ENCODE peak calls at places on chromosomes 13 and 19, in four cellular contexts. T is lower leg skin, F is upper lobe of left lung, B is IMR-90. C is an unnamed sample.

GRCh38 chr13:93709511-93710244 is 483.1 kb downstream of the GPC6 start:
- DNase-seq in T (no peak), F (no peak), B (no peak), C (no peak)

GRCh38 chr13:47112205-47112896 is 215.5 kb upstream of the HTR2A start:
- DNase-seq in T (no peak), F (no peak), B (no peak), C (no peak)

GRCh38 chr13:26051231-26052135 is at the start of gene SHISA2:
- DNase-seq in T (no peak), F (peak), B (peak), C (no peak)

GRCh38 chr19:40623403-40624239 is 22.5 kb downstream of the LTBP4 start:
- DNase-seq in T (no peak), F (peak), B (peak), C (no peak)

GRCh38 chr19:1748115-1748702 is 5.1 kb upstream of the ONECUT3 start:
- DNase-seq in T (no peak), F (peak), B (no peak), C (no peak)

GRCh38 chr13:108980237-108980636 is 350.8 kb downstream of the MYO16 start:
- DNase-seq in T (no peak), F (no peak), B (no peak), C (no peak)

GRCh38 chr13:27182844-27183497 is 11.4 kb upstream of the USP12 start:
- DNase-seq in T (no peak), F (no peak), B (peak), C (peak)

GRCh38 chr19:1177322-1178114 is 3.5 kb upstream of the SBNO2 start:
- DNase-seq in T (peak), F (peak), B (peak), C (no peak)

GRCh38 chr13:73225983-73226382 is 167.2 kb downstream of the KLF5 start:
- DNase-seq in T (no peak), F (no peak), B (no peak), C (no peak)

GRCh38 chr13:71118779-71119364 is 748.1 kb downstream of the DACH1 start:
- DNase-seq in T (no peak), F (no peak), B (no peak), C (no peak)

GRCh38 chr13:86986448-86986847 is 684.7 kb upstream of the SLITRK5 start:
- DNase-seq in T (no peak), F (no peak), B (peak), C (no peak)

GRCh38 chr19:38650911-38651584 is 3.6 kb downstream of the ACTN4 start:
- DNase-seq in T (no peak), F (no peak), B (peak), C (no peak)

GRCh38 chr13:71828117-71828516 is 38.9 kb downstream of the DACH1 start:
- DNase-seq in T (no peak), F (no peak), B (no peak), C (no peak)

GRCh38 chr19:39169143-39169810 is 27.5 kb upstream of the NCCRP1 start:
- DNase-seq in T (no peak), F (peak), B (no peak), C (no peak)

GRCh38 chr19:37983153-37983552 is 76.1 kb downstream of the SIPA1L3 start:
- DNase-seq in T (no peak), F (no peak), B (peak), C (no peak)

GRCh38 chr19:41426952-41427646 is at the start of gene B3GNT8:
- DNase-seq in T (peak), F (peak), B (peak), C (peak)

GRCh38 chr19:45769821-45770191 is 754 bp upstream of the SIX5 start:
- DNase-seq in T (peak), F (peak), B (peak), C (peak)

GRCh38 chr13:110856941-110857835 is 57.7 kb downstream of the ANKRD10 start:
- DNase-seq in T (no peak), F (no peak), B (no peak), C (no peak)

GRCh38 chr13:73677041-73677589 is 457.1 kb downstream of the KLF12 start:
- DNase-seq in T (no peak), F (no peak), B (peak), C (no peak)

GRCh38 chr19:2150794-2151338 is 500 bp downstream of the AP3D1 start:
- DNase-seq in T (no peak), F (no peak), B (no peak), C (no peak)

GRCh38 chr19:4866595-4867424 is 657 bp downstream of the PLIN3 start:
- DNase-seq in T (peak), F (peak), B (peak), C (peak)

GRCh38 chr13:91187522-91187921 is 160.0 kb upstream of the MIR17HG start:
- DNase-seq in T (no peak), F (no peak), B (no peak), C (no peak)

GRCh38 chr19:55962186-55962585 is 14.6 kb downstream of the NLRP8 start:
- DNase-seq in T (no peak), F (no peak), B (no peak), C (no peak)

GRCh38 chr19:7658219-7658686 is 10.6 kb upstream of the RETN start:
- DNase-seq in T (no peak), F (no peak), B (no peak), C (no peak)

GRCh38 chr13:75550159-75550567 is 572 bp downstream of the UCHL3 start:
- DNase-seq in T (no peak), F (no peak), B (peak), C (no peak)

GRCh38 chr13:36395280-36395679 is 37.0 kb upstream of the CCNA1 start:
- DNase-seq in T (no peak), F (no peak), B (peak), C (no peak)

GRCh38 chr13:25980255-25980654 is 71.6 kb downstream of the SHISA2 start:
- DNase-seq in T (no peak), F (no peak), B (peak), C (no peak)

GRCh38 chr19:55635334-55635717 is 5.5 kb upstream of the ZNF580 start:
- DNase-seq in T (no peak), F (no peak), B (no peak), C (no peak)

GRCh38 chr13:41458187-41458938 is 1.0 kb downstream of the RGCC start:
- DNase-seq in T (no peak), F (peak), B (peak), C (peak)

GRCh38 chr13:44470623-44471562 is 97.3 kb downstream of the SERP2 start:
- DNase-seq in T (no peak), F (no peak), B (peak), C (no peak)

GRCh38 chr13:25659091-25659502 is 287.3 kb downstream of the ATP8A2 start:
- DNase-seq in T (no peak), F (no peak), B (no peak), C (no peak)

GRCh38 chr19:30284885-30285284 is 87.3 kb upstream of the ZNF536 start:
- DNase-seq in T (no peak), F (no peak), B (no peak), C (no peak)

GRCh38 chr13:102729560-102730275 is 34.9 kb upstream of the METTL21C start:
- DNase-seq in T (no peak), F (no peak), B (peak), C (no peak)

GRCh38 chr13:25401958-25402357 is 30.2 kb downstream of the ATP8A2 start:
- DNase-seq in T (no peak), F (no peak), B (no peak), C (no peak)

GRCh38 chr19:16914421-16914820 is 25.6 kb downstream of the F2RL3 start:
- DNase-seq in T (no peak), F (no peak), B (no peak), C (no peak)
- TF ChIP-seq CTCF in T (no peak), F (no peak), B (no peak), C (no peak)

GRCh38 chr19:50724522-50725217 is 1.5 kb downstream of the CLEC11A start:
- DNase-seq in T (peak), F (peak), B (peak), C (peak)
- TF ChIP-seq POLR2A in T (no peak), F (peak), B (peak), C (peak)

GRCh38 chr19:19151418-19151817 is 13.1 kb upstream of the TMEM161A start:
- DNase-seq in T (no peak), F (no peak), B (no peak), C (no peak)
- TF ChIP-seq CTCF in T (no peak), F (no peak), B (no peak), C (no peak)

GRCh38 chr19:21767065-21767800 is at the start of gene ZNF100:
- DNase-seq in T (peak), F (peak), B (peak), C (peak)
- TF ChIP-seq POLR2A in T (no peak), F (peak), B (peak), C (peak)

GRCh38 chr19:50555447-50556235 is 12.6 kb downstream of the LRRC4B start:
- DNase-seq in T (no peak), F (no peak), B (no peak), C (no peak)
- TF ChIP-seq CTCF in T (no peak), F (no peak), B (no peak), C (no peak)

DNA sequence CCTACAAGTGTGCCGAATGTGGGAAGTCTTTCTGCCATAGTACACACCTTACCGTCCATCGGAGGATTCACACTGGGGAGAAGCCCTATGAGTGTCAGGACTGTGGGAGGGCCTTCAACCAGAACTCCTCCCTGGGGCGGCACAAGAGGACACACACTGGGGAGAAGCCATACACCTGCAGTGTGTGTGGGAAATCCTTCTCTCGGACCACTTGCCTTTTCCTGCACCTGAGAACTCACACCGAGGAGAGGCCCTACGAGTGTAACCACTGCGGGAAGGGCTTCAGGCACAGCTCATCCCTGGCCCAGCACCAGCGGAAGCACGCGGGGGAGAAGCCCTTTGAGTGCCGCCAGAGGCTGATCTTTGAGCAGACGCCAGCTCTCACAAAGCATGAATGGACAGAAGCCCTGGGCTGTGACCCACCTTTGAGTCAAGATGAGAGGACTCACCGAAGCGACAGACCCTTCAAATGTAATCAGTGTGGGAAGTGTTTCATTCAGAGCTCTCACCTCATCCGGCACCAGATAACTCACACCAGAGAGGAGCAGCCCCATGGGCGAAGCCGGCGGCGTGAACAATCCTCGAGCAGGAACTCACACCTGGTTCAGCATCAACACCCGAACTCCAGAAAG is 10.3 kb upstream of the ERVK3-1 start:
- DNase-seq in T (no peak), F (peak), B (no peak), C (no peak)
- TF ChIP-seq POLR2A in T (no peak), F (no peak), B (no peak), C (no peak)

GRCh38 chr19:49699364-49699763 is 8.4 kb downstream of the CPT1C start:
- DNase-seq in T (no peak), F (no peak), B (no peak), C (no peak)
- TF ChIP-seq CTCF in T (no peak), F (no peak), B (no peak), C (no peak)

C was measured in right lobe of liver.